ENCODE peak calls at places on chromosomes 7 and 10, in eight cellular contexts. One of them, this sample, is unnamed.

GRCh38 chr10:68604441-68604840 is 44.3 kb downstream of the TET1 start:
- DNase-seq in fibroblast of lung: no peak
- DNase-seq in neural progenitor cell: peak
- DNase-seq in mammary epithelial cell: no peak
- DNase-seq in DND-41: no peak
- DNase-seq in HepG2: no peak
- DNase-seq in MM.1S: no peak
- DNase-seq in astrocyte: peak
- DNase-seq in this sample: no peak

GRCh38 chr10:42949287-42949686 is 127.6 kb upstream of the RET start:
- DNase-seq in astrocyte: no peak
- DNase-seq in neural progenitor cell: no peak
- DNase-seq in mammary epithelial cell: no peak
- DNase-seq in fibroblast of lung: no peak
- DNase-seq in DND-41: no peak
- DNase-seq in HepG2: no peak
- DNase-seq in MM.1S: no peak
- DNase-seq in this sample: no peak

GRCh38 chr7:34382166-34382893 is 275.7 kb upstream of the NPSR1 start:
- DNase-seq in astrocyte: no peak
- DNase-seq in MM.1S: no peak
- DNase-seq in DND-41: no peak
- DNase-seq in fibroblast of lung: no peak
- DNase-seq in mammary epithelial cell: no peak
- DNase-seq in HepG2: no peak
- DNase-seq in neural progenitor cell: no peak
- DNase-seq in this sample: no peak

GRCh38 chr7:159084069-159084801 is 60.4 kb downstream of the VIPR2 start:
- DNase-seq in astrocyte: no peak
- DNase-seq in MM.1S: no peak
- DNase-seq in mammary epithelial cell: no peak
- DNase-seq in DND-41: no peak
- DNase-seq in fibroblast of lung: no peak
- DNase-seq in HepG2: no peak
- DNase-seq in neural progenitor cell: no peak
- DNase-seq in this sample: no peak

GRCh38 chr10:8095962-8096361 is 41.5 kb downstream of the GATA3 start:
- DNase-seq in HepG2: no peak
- DNase-seq in DND-41: peak
- DNase-seq in astrocyte: no peak
- DNase-seq in fibroblast of lung: no peak
- DNase-seq in MM.1S: no peak
- DNase-seq in mammary epithelial cell: no peak
- DNase-seq in neural progenitor cell: no peak
- DNase-seq in this sample: no peak

GRCh38 chr10:91589015-91589655 is 43.7 kb downstream of the PPP1R3C start:
- DNase-seq in HepG2: no peak
- DNase-seq in neural progenitor cell: no peak
- DNase-seq in astrocyte: peak
- DNase-seq in DND-41: no peak
- DNase-seq in MM.1S: no peak
- DNase-seq in mammary epithelial cell: no peak
- DNase-seq in fibroblast of lung: peak
- DNase-seq in this sample: peak

GRCh38 chr10:91634898-91635297 is 2.0 kb upstream of the PPP1R3C start:
- DNase-seq in neural progenitor cell: no peak
- DNase-seq in mammary epithelial cell: no peak
- DNase-seq in DND-41: no peak
- DNase-seq in MM.1S: no peak
- DNase-seq in fibroblast of lung: no peak
- DNase-seq in astrocyte: no peak
- DNase-seq in HepG2: no peak
- DNase-seq in this sample: no peak

GRCh38 chr7:139840776-139841175 is 11.7 kb downstream of the TBXAS1 start:
- DNase-seq in DND-41: no peak
- DNase-seq in neural progenitor cell: no peak
- DNase-seq in fibroblast of lung: no peak
- DNase-seq in astrocyte: no peak
- DNase-seq in mammary epithelial cell: no peak
- DNase-seq in MM.1S: no peak
- DNase-seq in HepG2: no peak
- DNase-seq in this sample: no peak

GRCh38 chr10:32962541-32962940 is 4.5 kb upstream of the ITGB1 start:
- DNase-seq in DND-41: no peak
- DNase-seq in MM.1S: no peak
- DNase-seq in mammary epithelial cell: no peak
- DNase-seq in neural progenitor cell: no peak
- DNase-seq in astrocyte: peak
- DNase-seq in HepG2: no peak
- DNase-seq in fibroblast of lung: no peak
- DNase-seq in this sample: no peak

GRCh38 chr7:134311807-134312206 is 4.9 kb downstream of the SLC35B4 start:
- DNase-seq in fibroblast of lung: no peak
- DNase-seq in neural progenitor cell: no peak
- DNase-seq in DND-41: no peak
- DNase-seq in HepG2: no peak
- DNase-seq in MM.1S: no peak
- DNase-seq in mammary epithelial cell: no peak
- DNase-seq in astrocyte: no peak
- DNase-seq in this sample: no peak
- H3K9ac ChIP-seq in fibroblast of lung: no peak
- H3K9ac ChIP-seq in neural progenitor cell: no peak
- H3K9ac ChIP-seq in DND-41: no peak
- H3K9ac ChIP-seq in HepG2: no peak
- H3K9ac ChIP-seq in MM.1S: no peak
- H3K9ac ChIP-seq in mammary epithelial cell: no peak
- H3K9ac ChIP-seq in astrocyte: no peak
- H3K9ac ChIP-seq in this sample: no peak

GRCh38 chr10:101123085-101123814 is 7.8 kb upstream of the TLX1 start:
- DNase-seq in DND-41: no peak
- DNase-seq in mammary epithelial cell: no peak
- DNase-seq in fibroblast of lung: no peak
- DNase-seq in MM.1S: no peak
- DNase-seq in neural progenitor cell: peak
- DNase-seq in astrocyte: no peak
- DNase-seq in HepG2: no peak
- DNase-seq in this sample: no peak
- TF ChIP-seq EZH2 in DND-41: no peak
- TF ChIP-seq EZH2 in mammary epithelial cell: no peak
- TF ChIP-seq EZH2 in fibroblast of lung: no peak
- TF ChIP-seq EZH2 in MM.1S: no peak
- TF ChIP-seq EZH2 in neural progenitor cell: peak
- TF ChIP-seq EZH2 in astrocyte: peak
- TF ChIP-seq EZH2 in HepG2: no peak
- TF ChIP-seq EZH2 in this sample: no peak

GRCh38 chr10:62188021-62188616 is 80.5 kb downstream of the RTKN2 start:
- DNase-seq in fibroblast of lung: no peak
- DNase-seq in MM.1S: no peak
- DNase-seq in DND-41: no peak
- DNase-seq in astrocyte: no peak
- DNase-seq in mammary epithelial cell: no peak
- DNase-seq in neural progenitor cell: no peak
- DNase-seq in HepG2: no peak
- DNase-seq in this sample: peak

GRCh38 chr10:62196528-62196927 is 72.1 kb downstream of the RTKN2 start:
- DNase-seq in astrocyte: no peak
- DNase-seq in DND-41: no peak
- DNase-seq in HepG2: no peak
- DNase-seq in fibroblast of lung: no peak
- DNase-seq in mammary epithelial cell: no peak
- DNase-seq in MM.1S: no peak
- DNase-seq in neural progenitor cell: no peak
- DNase-seq in this sample: no peak

GRCh38 chr10:62195675-62195926 is 73.0 kb downstream of the RTKN2 start:
- DNase-seq in astrocyte: no peak
- DNase-seq in DND-41: no peak
- DNase-seq in neural progenitor cell: no peak
- DNase-seq in fibroblast of lung: no peak
- DNase-seq in MM.1S: no peak
- DNase-seq in HepG2: no peak
- DNase-seq in mammary epithelial cell: no peak
- DNase-seq in this sample: no peak

GRCh38 chr10:62194924-62195674 is 73.5 kb downstream of the RTKN2 start:
- DNase-seq in mammary epithelial cell: no peak
- DNase-seq in HepG2: no peak
- DNase-seq in MM.1S: no peak
- DNase-seq in DND-41: no peak
- DNase-seq in neural progenitor cell: no peak
- DNase-seq in fibroblast of lung: no peak
- DNase-seq in astrocyte: no peak
- DNase-seq in this sample: peak

GRCh38 chr10:62193479-62193878 is 75.2 kb downstream of the RTKN2 start:
- DNase-seq in DND-41: no peak
- DNase-seq in mammary epithelial cell: no peak
- DNase-seq in HepG2: no peak
- DNase-seq in neural progenitor cell: no peak
- DNase-seq in fibroblast of lung: no peak
- DNase-seq in astrocyte: no peak
- DNase-seq in MM.1S: no peak
- DNase-seq in this sample: no peak
- TF ChIP-seq CTCF in DND-41: no peak
- TF ChIP-seq CTCF in mammary epithelial cell: no peak
- TF ChIP-seq CTCF in HepG2: no peak
- TF ChIP-seq CTCF in neural progenitor cell: no peak
- TF ChIP-seq CTCF in fibroblast of lung: no peak
- TF ChIP-seq CTCF in astrocyte: no peak
- TF ChIP-seq CTCF in MM.1S: no peak
- TF ChIP-seq CTCF in this sample: no peak

GRCh38 chr10:3853016-3853415 is 68.0 kb upstream of the KLF6 start:
- DNase-seq in neural progenitor cell: no peak
- DNase-seq in MM.1S: no peak
- DNase-seq in fibroblast of lung: no peak
- DNase-seq in DND-41: peak
- DNase-seq in mammary epithelial cell: no peak
- DNase-seq in astrocyte: no peak
- DNase-seq in HepG2: no peak
- DNase-seq in this sample: no peak
- H3K9ac ChIP-seq in neural progenitor cell: no peak
- H3K9ac ChIP-seq in MM.1S: no peak
- H3K9ac ChIP-seq in fibroblast of lung: no peak
- H3K9ac ChIP-seq in DND-41: no peak
- H3K9ac ChIP-seq in mammary epithelial cell: peak
- H3K9ac ChIP-seq in astrocyte: peak
- H3K9ac ChIP-seq in HepG2: peak
- H3K9ac ChIP-seq in this sample: peak

GRCh38 chr10:97140887-97141745 is 44.6 kb downstream of the SLIT1 start:
- DNase-seq in MM.1S: no peak
- DNase-seq in astrocyte: no peak
- DNase-seq in mammary epithelial cell: no peak
- DNase-seq in fibroblast of lung: no peak
- DNase-seq in DND-41: no peak
- DNase-seq in HepG2: no peak
- DNase-seq in neural progenitor cell: peak
- DNase-seq in this sample: no peak

GRCh38 chr10:97138777-97139317 is 46.9 kb downstream of the SLIT1 start:
- DNase-seq in neural progenitor cell: no peak
- DNase-seq in MM.1S: no peak
- DNase-seq in HepG2: no peak
- DNase-seq in mammary epithelial cell: no peak
- DNase-seq in DND-41: no peak
- DNase-seq in astrocyte: no peak
- DNase-seq in fibroblast of lung: no peak
- DNase-seq in this sample: no peak

GRCh38 chr10:97138174-97138573 is 47.6 kb downstream of the SLIT1 start:
- DNase-seq in DND-41: no peak
- DNase-seq in neural progenitor cell: peak
- DNase-seq in MM.1S: no peak
- DNase-seq in HepG2: peak
- DNase-seq in mammary epithelial cell: no peak
- DNase-seq in fibroblast of lung: no peak
- DNase-seq in astrocyte: no peak
- DNase-seq in this sample: peak

GRCh38 chr10:97139651-97140283 is 46.0 kb downstream of the SLIT1 start:
- DNase-seq in astrocyte: no peak
- DNase-seq in DND-41: no peak
- DNase-seq in mammary epithelial cell: no peak
- DNase-seq in neural progenitor cell: no peak
- DNase-seq in HepG2: no peak
- DNase-seq in MM.1S: no peak
- DNase-seq in fibroblast of lung: no peak
- DNase-seq in this sample: no peak

GRCh38 chr10:97140284-97140846 is 45.4 kb downstream of the SLIT1 start:
- DNase-seq in DND-41: no peak
- DNase-seq in HepG2: peak
- DNase-seq in astrocyte: no peak
- DNase-seq in MM.1S: no peak
- DNase-seq in neural progenitor cell: no peak
- DNase-seq in mammary epithelial cell: no peak
- DNase-seq in fibroblast of lung: no peak
- DNase-seq in this sample: no peak
- TF ChIP-seq EZH2 in DND-41: no peak
- TF ChIP-seq EZH2 in HepG2: no peak
- TF ChIP-seq EZH2 in astrocyte: peak
- TF ChIP-seq EZH2 in MM.1S: no peak
- TF ChIP-seq EZH2 in neural progenitor cell: no peak
- TF ChIP-seq EZH2 in mammary epithelial cell: no peak
- TF ChIP-seq EZH2 in fibroblast of lung: no peak
- TF ChIP-seq EZH2 in this sample: no peak

DNA sequence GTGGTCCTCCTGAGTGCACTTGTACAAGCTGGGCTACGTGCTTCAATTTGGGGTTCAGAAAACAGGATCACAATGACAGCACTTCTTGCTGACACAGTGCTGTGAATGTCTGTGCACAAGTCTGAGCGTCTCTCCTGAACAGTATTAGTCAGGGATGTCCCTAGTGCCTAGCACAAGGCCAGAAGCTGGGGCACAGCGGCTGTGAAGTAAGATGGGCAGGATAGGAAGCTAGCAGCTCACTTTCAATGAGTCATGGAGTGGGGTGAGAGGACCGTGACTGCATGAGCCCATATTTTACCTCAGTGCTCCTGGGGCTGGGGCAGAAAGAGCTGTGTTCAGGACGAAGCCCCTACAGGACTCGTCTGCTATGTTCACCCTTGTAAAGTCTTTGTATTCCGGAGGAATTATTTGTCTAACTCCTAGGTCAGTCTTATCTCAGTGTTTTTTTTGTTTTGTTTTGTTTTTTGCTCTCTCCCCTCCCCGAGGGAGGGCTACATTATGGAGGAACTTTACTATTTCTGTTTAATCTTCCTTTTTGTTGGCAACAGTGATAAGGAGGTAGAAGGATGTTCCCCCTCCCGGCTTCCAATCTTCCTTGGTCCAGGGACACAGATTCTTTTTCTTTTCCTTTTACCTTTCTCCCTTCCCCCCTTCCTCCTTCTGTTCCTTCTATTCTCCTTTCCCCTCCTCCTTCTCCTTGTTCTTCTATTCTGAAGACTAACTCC is 2.8 kb upstream of the LRMDA start:
- DNase-seq in mammary epithelial cell: peak
- DNase-seq in neural progenitor cell: no peak
- DNase-seq in DND-41: no peak
- DNase-seq in MM.1S: no peak
- DNase-seq in fibroblast of lung: no peak
- DNase-seq in HepG2: no peak
- DNase-seq in astrocyte: peak
- DNase-seq in this sample: peak
- TF ChIP-seq CTCF in mammary epithelial cell: no peak
- TF ChIP-seq CTCF in neural progenitor cell: no peak
- TF ChIP-seq CTCF in DND-41: no peak
- TF ChIP-seq CTCF in MM.1S: no peak
- TF ChIP-seq CTCF in fibroblast of lung: no peak
- TF ChIP-seq CTCF in HepG2: no peak
- TF ChIP-seq CTCF in astrocyte: no peak
- TF ChIP-seq CTCF in this sample: no peak

GRCh38 chr7:27111753-27112277 is 9.3 kb upstream of the HOXA2 start:
- DNase-seq in mammary epithelial cell: no peak
- DNase-seq in astrocyte: peak
- DNase-seq in DND-41: no peak
- DNase-seq in fibroblast of lung: peak
- DNase-seq in MM.1S: no peak
- DNase-seq in HepG2: no peak
- DNase-seq in neural progenitor cell: no peak
- DNase-seq in this sample: no peak
- H3K9ac ChIP-seq in mammary epithelial cell: peak
- H3K9ac ChIP-seq in astrocyte: peak
- H3K9ac ChIP-seq in DND-41: no peak
- H3K9ac ChIP-seq in fibroblast of lung: no peak
- H3K9ac ChIP-seq in MM.1S: no peak
- H3K9ac ChIP-seq in HepG2: no peak
- H3K9ac ChIP-seq in neural progenitor cell: no peak
- H3K9ac ChIP-seq in this sample: peak

This sample was measured in PC-3.